ENCODE peak calls at places on chromosomes 11 and 22, in seven cellular contexts. E, I, S, K, X, V and B are unnamed samples.

GRCh38 chr11:13777341-13777985 is 109.0 kb downstream of the FAR1 start:
- DNase-seq in S (no peak), V (no peak), K (no peak), I (no peak), X (no peak), E (no peak), B (no peak)

GRCh38 chr11:134119094-134119493 is 50.2 kb downstream of the JAM3 start:
- DNase-seq in V (peak; percentile 86), K (no peak), I (no peak), S (no peak), E (peak; percentile 83), X (no peak), B (no peak)

GRCh38 chr22:50490531-50491308 is 4.1 kb downstream of the MIOX start:
- DNase-seq in I (no peak), K (peak; percentile 69), V (no peak), S (no peak), X (no peak), E (no peak), B (no peak)

GRCh38 chr11:120455487-120455886 is 56.1 kb upstream of the GRIK4 start:
- DNase-seq in I (no peak), K (no peak), S (no peak), V (no peak), E (no peak), X (no peak), B (no peak)

GRCh38 chr11:113906038-113906437 is 1.4 kb downstream of the HTR3B start:
- DNase-seq in E (no peak), K (no peak), I (no peak), S (no peak), X (peak; percentile 16), V (peak; percentile 51), B (no peak)

GRCh38 chr22:32448980-32449379 is 15.3 kb downstream of the BPIFC start:
- DNase-seq in S (no peak), X (no peak), K (no peak), I (no peak), V (no peak), E (no peak), B (no peak)

GRCh38 chr11:113351061-113351460 is 36.5 kb upstream of the ANKK1 start:
- DNase-seq in V (no peak), K (no peak), I (no peak), X (no peak), E (no peak), S (no peak), B (no peak)

GRCh38 chr22:45304971-45305370 is 4.8 kb upstream of the FAM118A start:
- DNase-seq in K (no peak), I (no peak), X (no peak), V (no peak), S (no peak), E (no peak), B (no peak)

GRCh38 chr11:120024586-120024985 is 113.3 kb downstream of the TRIM29 start:
- DNase-seq in X (no peak), E (no peak), S (no peak), K (no peak), I (no peak), V (no peak), B (peak; percentile 20)

GRCh38 chr11:100830978-100831732 is 144.1 kb downstream of the ARHGAP42 start:
- DNase-seq in V (peak; percentile 81), K (no peak), S (peak; percentile 19), E (peak; percentile 42), X (no peak), I (no peak), B (no peak)

GRCh38 chr11:111591187-111591960 is 10.9 kb upstream of the SIK2 start:
- DNase-seq in X (no peak), K (no peak), I (no peak), V (no peak), E (no peak), S (no peak), B (no peak)

GRCh38 chr11:59766542-59766941 is 11.4 kb downstream of the STX3 start:
- DNase-seq in S (no peak), I (no peak), X (peak; percentile 22), K (no peak), E (no peak), V (no peak), B (no peak)

GRCh38 chr11:73059915-73060314 is 82.2 kb downstream of the FCHSD2 start:
- DNase-seq in S (no peak), X (no peak), K (no peak), E (no peak), I (no peak), V (no peak), B (no peak)

GRCh38 chr22:45648320-45649070 is 23.1 kb upstream of the ATXN10 start:
- DNase-seq in S (no peak), V (no peak), X (no peak), I (no peak), E (no peak), K (no peak), B (no peak)

GRCh38 chr11:120115272-120116000 is 22.5 kb downstream of the TRIM29 start:
- DNase-seq in S (no peak), V (no peak), I (no peak), E (no peak), X (no peak), K (no peak), B (no peak)

GRCh38 chr22:47375621-47376321 is 613.3 kb downstream of the TBC1D22A start:
- DNase-seq in V (no peak), S (no peak), X (no peak), I (peak; percentile 15), E (no peak), K (no peak), B (no peak)

GRCh38 chr11:122741613-122742012 is 86.1 kb downstream of the UBASH3B start:
- DNase-seq in S (peak; percentile 69), K (peak; percentile 83), I (no peak), E (peak; percentile 50), V (peak; percentile 68), X (peak; percentile 11), B (no peak)

GRCh38 chr22:48161354-48161753 is 1398.9 kb downstream of the TBC1D22A start:
- DNase-seq in V (no peak), X (no peak), E (no peak), K (no peak), S (no peak), I (no peak), B (no peak)

GRCh38 chr22:36991220-36991619 is 28.0 kb downstream of the TST start:
- DNase-seq in V (no peak), K (no peak), I (no peak), X (no peak), E (no peak), S (no peak), B (no peak)
- TF ChIP-seq CTCF in V (no peak), K (no peak), I (no peak), X (no peak), E (no peak), S (no peak), B (no peak)

DNA sequence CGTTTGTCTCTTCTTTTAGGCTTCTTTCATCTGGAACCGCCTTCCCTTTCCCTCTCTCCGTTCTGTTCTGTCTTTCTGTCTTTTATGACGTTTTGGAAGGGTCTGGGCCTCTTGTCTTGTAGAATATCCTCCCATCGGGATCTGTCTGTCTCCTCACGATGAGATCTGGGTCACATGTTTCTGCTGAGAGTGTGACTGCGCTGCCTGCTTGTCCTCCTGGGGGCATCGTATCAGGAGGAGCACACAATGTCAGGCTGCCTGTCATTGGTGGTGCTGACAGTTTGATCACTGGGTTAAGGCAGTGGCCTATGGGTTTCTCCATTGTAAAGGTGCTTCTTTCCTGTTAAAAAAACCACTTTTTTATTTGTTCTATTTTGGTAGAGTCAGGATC is 60.4 kb upstream of the PARVG start:
- DNase-seq in S (no peak), I (no peak), X (no peak), V (no peak), K (peak; percentile 7), E (no peak), B (no peak)
- TF ChIP-seq CTCF in S (no peak), I (no peak), X (no peak), V (no peak), K (no peak), E (no peak), B (no peak)

DNA sequence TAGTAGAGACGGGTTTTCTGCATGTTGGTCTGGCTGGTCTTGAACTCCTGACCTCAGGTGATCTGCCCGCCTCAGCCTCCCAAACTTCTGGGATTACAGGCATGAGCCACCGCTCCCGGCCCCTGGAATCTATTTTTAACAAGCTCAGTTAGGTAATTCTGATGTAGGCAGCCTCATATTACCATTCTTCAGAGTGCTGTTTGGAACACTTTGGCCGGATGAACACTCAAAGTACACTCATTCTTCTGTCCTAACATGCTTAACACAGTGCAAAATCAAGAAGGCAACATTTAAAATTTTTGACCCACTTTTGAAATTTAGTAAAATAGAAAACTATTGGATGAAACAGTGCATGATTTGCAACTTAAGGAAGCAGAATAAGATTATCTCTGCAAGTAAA is 586.7 kb upstream of the CHORDC1 start:
- DNase-seq in I (no peak), X (no peak), E (no peak), K (no peak), V (no peak), S (no peak), B (no peak)
- TF ChIP-seq CTCF in I (no peak), X (no peak), E (no peak), K (no peak), V (no peak), S (no peak), B (no peak)

GRCh38 chr11:62621567-62622470 is at the start of gene B3GAT3:
- DNase-seq in I (peak; percentile 99), K (peak; percentile 100), S (peak; percentile 99), X (peak; percentile 99), V (peak; percentile 98), E (peak; percentile 96), B (peak; percentile 92)
- TF ChIP-seq CTCF in I (no peak), K (peak; percentile 14), S (peak; percentile 52), X (no peak), V (peak; percentile 14), E (peak; percentile 18), B (no peak)

GRCh38 chr22:26981520-26981919 is 324.1 kb downstream of the MIAT start:
- DNase-seq in S (peak; percentile 74), X (no peak), E (no peak), K (no peak), I (no peak), V (no peak), B (no peak)
- TF ChIP-seq CTCF in S (no peak), X (no peak), E (no peak), K (no peak), I (no peak), V (no peak), B (no peak)

GRCh38 chr11:70122490-70123198 is 44.5 kb downstream of the ANO1 start:
- DNase-seq in E (no peak), I (no peak), V (no peak), X (no peak), K (no peak), S (no peak), B (no peak)
- TF ChIP-seq CTCF in E (no peak), I (no peak), V (no peak), X (no peak), K (no peak), S (no peak), B (no peak)